ENCODE peak calls at places on chromosomes 16 and 17, in eight cellular contexts. G, U, X, W, N, M, Y and T are unnamed samples.

GRCh38 chr16:86018487-86018886 is 119.5 kb downstream of the IRF8 start:
- DNase-seq in G (no peak), U (no peak), X (peak), W (peak), N (peak), M (no peak), Y (no peak), T (no peak)

GRCh38 chr17:36851230-36851629 is 86.0 kb upstream of the LHX1 start:
- DNase-seq in G (peak), U (no peak), X (no peak), W (no peak), N (no peak), M (no peak), Y (no peak), T (no peak)

GRCh38 chr16:85291302-85292148 is 179.3 kb upstream of the CIBAR2 start:
- DNase-seq in G (no peak), U (no peak), X (no peak), W (peak), N (no peak), M (no peak), Y (peak), T (no peak)

GRCh38 chr16:68272501-68273209 is 8.3 kb downstream of the SLC7A6 start:
- DNase-seq in G (no peak), U (no peak), X (no peak), W (no peak), N (no peak), M (no peak), Y (no peak), T (no peak)

GRCh38 chr16:77660311-77660710 is 62.0 kb upstream of the NUDT7 start:
- DNase-seq in G (peak), U (peak), X (no peak), W (peak), N (no peak), M (no peak), Y (peak), T (no peak)

GRCh38 chr17:76727745-76728456 is 1.3 kb downstream of the METTL23 start:
- DNase-seq in G (no peak), U (no peak), X (no peak), W (peak), N (no peak), M (no peak), Y (no peak), T (no peak)

GRCh38 chr17:32878211-32878610 is 1.3 kb upstream of the MYO1D start:
- DNase-seq in G (no peak), U (no peak), X (no peak), W (peak), N (peak), M (no peak), Y (no peak), T (no peak)

GRCh38 chr17:2892305-2892971 is 96.2 kb downstream of the RAP1GAP2 start:
- DNase-seq in G (peak), U (no peak), X (no peak), W (peak), N (no peak), M (no peak), Y (no peak), T (peak)

GRCh38 chr17:6555331-6556120 is 829 bp downstream of the PITPNM3 start:
- DNase-seq in G (peak), U (no peak), X (no peak), W (peak), N (no peak), M (no peak), Y (peak), T (peak)

GRCh38 chr16:22318690-22319358 is 21.6 kb downstream of the POLR3E start:
- DNase-seq in G (peak), U (no peak), X (no peak), W (peak), N (peak), M (no peak), Y (no peak), T (no peak)

GRCh38 chr17:36850794-36851193 is 86.5 kb upstream of the LHX1 start:
- DNase-seq in G (peak), U (no peak), X (no peak), W (peak), N (no peak), M (no peak), Y (no peak), T (peak)

GRCh38 chr17:17921192-17922082 is 50.8 kb downstream of the TOM1L2 start:
- DNase-seq in G (peak), U (no peak), X (no peak), W (peak), N (no peak), M (no peak), Y (peak), T (peak)

GRCh38 chr16:75621170-75621477 is 2.0 kb downstream of the ADAT1 start:
- DNase-seq in G (peak), U (no peak), X (no peak), W (peak), N (no peak), M (no peak), Y (no peak), T (no peak)

GRCh38 chr16:51267676-51268075 is 116.6 kb upstream of the SALL1 start:
- DNase-seq in G (no peak), U (no peak), X (no peak), W (no peak), N (no peak), M (no peak), Y (no peak), T (no peak)

GRCh38 chr16:14004031-14004718 is 66.9 kb upstream of the MRTFB start:
- DNase-seq in G (no peak), U (no peak), X (no peak), W (no peak), N (no peak), M (no peak), Y (no peak), T (no peak)